ENCODE peak calls at places on chromosomes 5 and 9, in eight cellular contexts. V is AG09309, E is hepatic stellate cell, X is activated T-cell treated with anti-CD3 and anti-CD28 coated beads for 1 hour, Q is mesendoderm, N is progenitor cell of endocrine pancreas, S is cardiac muscle cell, Y is cardiac fibroblast. L is an unnamed sample.

GRCh38 chr5:179617930-179618329 is 5.5 kb downstream of the HNRNPH1 start:
- DNase-seq in E (no peak), Y (no peak), N (no peak), V (no peak), Q (no peak), X (no peak), S (no peak), L (no peak)

GRCh38 chr9:119273325-119273904 is 95.8 kb downstream of the BRINP1 start:
- DNase-seq in S (no peak), Q (peak; percentile 26), E (no peak), V (no peak), X (no peak), N (no peak), Y (no peak), L (peak; percentile 16)

GRCh38 chr5:145237843-145238242 is 597.3 kb downstream of the PRELID2 start:
- DNase-seq in N (peak; percentile 34), Y (peak; percentile 83), E (no peak), S (peak; percentile 86), X (no peak), Q (peak; percentile 88), V (peak; percentile 10), L (peak; percentile 92)

GRCh38 chr5:95870105-95870672 is 47.7 kb upstream of the GLRX start:
- DNase-seq in X (no peak), N (no peak), V (no peak), Q (no peak), S (no peak), E (no peak), Y (peak; percentile 88), L (no peak)

GRCh38 chr5:38193015-38193581 is 65.3 kb upstream of the EGFLAM start:
- DNase-seq in Q (peak; percentile 75), S (peak; percentile 75), X (peak; percentile 29), V (peak; percentile 8), E (peak; percentile 71), Y (peak; percentile 81), N (peak; percentile 59), L (peak; percentile 78)

GRCh38 chr5:124912653-124913328 is 166.4 kb upstream of the ZNF608 start:
- DNase-seq in X (no peak), S (no peak), Q (no peak), N (no peak), E (no peak), Y (no peak), V (no peak), L (no peak)

GRCh38 chr5:151469992-151470391 is 22.6 kb downstream of the SLC36A1 start:
- DNase-seq in Y (no peak), N (no peak), E (no peak), V (no peak), Q (no peak), S (no peak), X (no peak), L (no peak)

GRCh38 chr9:137150485-137151060 is 11.6 kb downstream of the GRIN1 start:
- DNase-seq in E (no peak), Q (peak; percentile 34), S (no peak), X (no peak), N (no peak), Y (no peak), V (no peak), L (peak; percentile 98)

GRCh38 chr9:16526380-16526779 is 344.1 kb downstream of the BNC2 start:
- DNase-seq in E (no peak), X (no peak), Y (peak; percentile 91), N (no peak), V (no peak), Q (no peak), S (no peak), L (no peak)

GRCh38 chr9:126962336-126962735 is 47.8 kb downstream of the RALGPS1 start:
- DNase-seq in S (no peak), Y (no peak), Q (no peak), X (no peak), E (no peak), N (no peak), V (no peak), L (no peak)